ENCODE peak calls at places on chromosome 15, in five cellular contexts. One of them, this sample, is unnamed.

GRCh38 chr15:39213385-39213840 is 367.5 kb upstream of the THBS1 start:
- DNase-seq in H9: peak; percentile 94
- DNase-seq in neuronal stem cell: peak; percentile 88
- DNase-seq in IMR-90: peak; percentile 99
- DNase-seq in H1: peak; percentile 69
- DNase-seq in this sample: peak; percentile 94

GRCh38 chr15:93894438-93894837 is 336.9 kb upstream of the MCTP2 start:
- DNase-seq in H9: no peak
- DNase-seq in neuronal stem cell: no peak
- DNase-seq in IMR-90: no peak
- DNase-seq in H1: no peak
- DNase-seq in this sample: no peak

GRCh38 chr15:35194296-35194695 is 109.2 kb upstream of the NANOGP8 start:
- DNase-seq in H9: no peak
- DNase-seq in neuronal stem cell: no peak
- DNase-seq in IMR-90: peak; percentile 45
- DNase-seq in H1: no peak
- DNase-seq in this sample: no peak

GRCh38 chr15:70559223-70559823 is 204.0 kb downstream of the UACA start:
- DNase-seq in H9: peak; percentile 18
- DNase-seq in neuronal stem cell: no peak
- DNase-seq in IMR-90: peak; percentile 44
- DNase-seq in H1: no peak
- DNase-seq in this sample: peak; percentile 2

GRCh38 chr15:45231864-45232562 is 20.0 kb upstream of the SLC28A2 start:
- DNase-seq in H9: no peak
- DNase-seq in neuronal stem cell: no peak
- DNase-seq in IMR-90: no peak
- DNase-seq in H1: no peak
- DNase-seq in this sample: no peak

GRCh38 chr15:26888761-26889160 is 21.9 kb downstream of the GABRA5 start:
- DNase-seq in H9: no peak
- DNase-seq in neuronal stem cell: no peak
- DNase-seq in IMR-90: no peak
- DNase-seq in H1: no peak
- DNase-seq in this sample: no peak

GRCh38 chr15:96585634-96586386 is 255.3 kb downstream of the NR2F2 start:
- DNase-seq in H9: no peak
- DNase-seq in neuronal stem cell: no peak
- DNase-seq in IMR-90: peak; percentile 6
- DNase-seq in H1: no peak
- DNase-seq in this sample: no peak

GRCh38 chr15:89492111-89492641 is 4.2 kb downstream of the RHCG start:
- DNase-seq in H9: peak; percentile 82
- DNase-seq in neuronal stem cell: no peak
- DNase-seq in IMR-90: no peak
- DNase-seq in H1: peak; percentile 89
- DNase-seq in this sample: no peak

GRCh38 chr15:66955871-66956585 is 109.4 kb upstream of the SMAD3 start:
- DNase-seq in H9: no peak
- DNase-seq in neuronal stem cell: no peak
- DNase-seq in IMR-90: peak; percentile 80
- DNase-seq in H1: no peak
- DNase-seq in this sample: peak; percentile 89

GRCh38 chr15:88127477-88127799 is 129.1 kb downstream of the NTRK3 start:
- DNase-seq in H9: no peak
- DNase-seq in neuronal stem cell: no peak
- DNase-seq in IMR-90: no peak
- DNase-seq in H1: no peak
- DNase-seq in this sample: no peak

GRCh38 chr15:94070341-94071275 is 160.8 kb upstream of the MCTP2 start:
- DNase-seq in H9: peak; percentile 57
- DNase-seq in neuronal stem cell: no peak
- DNase-seq in IMR-90: no peak
- DNase-seq in H1: peak; percentile 44
- DNase-seq in this sample: no peak

GRCh38 chr15:71003314-71003713 is 110.7 kb downstream of the LRRC49 start:
- DNase-seq in H9: no peak
- DNase-seq in neuronal stem cell: no peak
- DNase-seq in IMR-90: peak; percentile 62
- DNase-seq in H1: no peak
- DNase-seq in this sample: no peak

GRCh38 chr15:88835646-88836045 is 32.4 kb downstream of the ACAN start:
- DNase-seq in H9: no peak
- DNase-seq in neuronal stem cell: no peak
- DNase-seq in IMR-90: peak; percentile 29
- DNase-seq in H1: no peak
- DNase-seq in this sample: no peak

GRCh38 chr15:29568840-29569532 is 253.3 kb downstream of the TJP1 start:
- DNase-seq in H9: peak; percentile 55
- DNase-seq in neuronal stem cell: no peak
- DNase-seq in IMR-90: no peak
- DNase-seq in H1: no peak
- DNase-seq in this sample: peak; percentile 28

GRCh38 chr15:30953731-30954378 is 37.6 kb downstream of the MTMR10 start:
- DNase-seq in H9: peak; percentile 34
- DNase-seq in neuronal stem cell: no peak
- DNase-seq in IMR-90: peak; percentile 96
- DNase-seq in H1: no peak
- DNase-seq in this sample: peak; percentile 93

GRCh38 chr15:101496198-101496986 is 6.9 kb upstream of the PCSK6 start:
- DNase-seq in H9: no peak
- DNase-seq in neuronal stem cell: no peak
- DNase-seq in IMR-90: no peak
- DNase-seq in H1: peak; percentile 47
- DNase-seq in this sample: no peak

GRCh38 chr15:45307230-45307924 is 55.3 kb downstream of the SLC28A2 start:
- DNase-seq in H9: no peak
- DNase-seq in neuronal stem cell: no peak
- DNase-seq in IMR-90: peak; percentile 59
- DNase-seq in H1: no peak
- DNase-seq in this sample: no peak

GRCh38 chr15:95988574-95988887 is 342.0 kb upstream of the NR2F2 start:
- DNase-seq in H9: no peak
- DNase-seq in neuronal stem cell: no peak
- DNase-seq in IMR-90: peak; percentile 50
- DNase-seq in H1: no peak
- DNase-seq in this sample: peak; percentile 1

GRCh38 chr15:70597945-70598344 is 165.4 kb downstream of the UACA start:
- DNase-seq in H9: no peak
- DNase-seq in neuronal stem cell: no peak
- DNase-seq in IMR-90: no peak
- DNase-seq in H1: no peak
- DNase-seq in this sample: no peak

GRCh38 chr15:48936666-48937065 is 27.1 kb downstream of the SHC4 start:
- DNase-seq in H9: no peak
- DNase-seq in neuronal stem cell: no peak
- DNase-seq in IMR-90: peak; percentile 87
- DNase-seq in H1: no peak
- DNase-seq in this sample: peak; percentile 40

GRCh38 chr15:90268415-90268814 is 2.9 kb downstream of the NGRN start:
- DNase-seq in H9: no peak
- DNase-seq in neuronal stem cell: no peak
- DNase-seq in IMR-90: no peak
- DNase-seq in H1: no peak
- DNase-seq in this sample: no peak

GRCh38 chr15:40936234-40936708 is 7.1 kb downstream of the DLL4 start:
- DNase-seq in H9: no peak
- DNase-seq in neuronal stem cell: no peak
- DNase-seq in IMR-90: no peak
- DNase-seq in H1: no peak
- DNase-seq in this sample: no peak
- H3K23ac ChIP-seq in H9: no peak overlapping the region
- H3K23ac ChIP-seq in neuronal stem cell: peak overlapping the region; percentile 52
- H3K23ac ChIP-seq in IMR-90: no peak overlapping the region
- H3K23ac ChIP-seq in H1: no peak overlapping the region
- H3K23ac ChIP-seq in this sample: no peak overlapping the region

GRCh38 chr15:37765809-37766208 is 168.6 kb upstream of the TMCO5A start:
- DNase-seq in H9: no peak
- DNase-seq in neuronal stem cell: no peak
- DNase-seq in IMR-90: peak; percentile 32
- DNase-seq in H1: no peak
- DNase-seq in this sample: no peak
- H2AFZ ChIP-seq in H9: no peak overlapping the region
- H2AFZ ChIP-seq in neuronal stem cell: peak overlapping the region; percentile 73
- H2AFZ ChIP-seq in IMR-90: peak overlapping the region; percentile 80
- H2AFZ ChIP-seq in H1: no peak overlapping the region
- H2AFZ ChIP-seq in this sample: no peak overlapping the region

DNA sequence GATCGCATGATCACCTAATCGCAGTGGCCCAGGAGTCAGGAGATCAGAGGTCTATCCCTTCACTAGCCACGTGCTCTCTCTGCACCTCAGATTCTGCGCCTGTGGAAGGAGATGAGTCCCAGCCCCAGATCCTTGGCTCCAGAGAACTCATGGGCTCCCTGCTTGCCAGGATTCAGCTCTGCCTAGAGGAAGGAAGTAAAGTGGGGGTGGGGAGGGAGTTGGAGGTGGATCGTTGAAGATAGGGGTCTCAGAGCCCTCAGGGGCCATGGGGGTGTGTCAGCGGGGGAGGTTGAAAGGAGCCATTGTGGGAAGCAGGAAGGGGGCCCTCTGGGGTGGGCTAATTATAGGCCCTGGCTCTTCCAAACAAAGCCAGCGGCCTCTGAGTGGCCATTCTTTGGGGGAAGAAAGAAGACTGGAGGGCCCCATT is 11.3 kb upstream of the STRA6 start:
- DNase-seq in H9: peak; percentile 63
- DNase-seq in neuronal stem cell: peak; percentile 82
- DNase-seq in IMR-90: no peak
- DNase-seq in H1: no peak
- DNase-seq in this sample: no peak
- H3K4me2 ChIP-seq in H9: no peak overlapping the region
- H3K4me2 ChIP-seq in neuronal stem cell: peak overlapping the region; percentile 30
- H3K4me2 ChIP-seq in IMR-90: no peak overlapping the region
- H3K4me2 ChIP-seq in H1: peak overlapping the region; percentile 18
- H3K4me2 ChIP-seq in this sample: no peak overlapping the region

DNA sequence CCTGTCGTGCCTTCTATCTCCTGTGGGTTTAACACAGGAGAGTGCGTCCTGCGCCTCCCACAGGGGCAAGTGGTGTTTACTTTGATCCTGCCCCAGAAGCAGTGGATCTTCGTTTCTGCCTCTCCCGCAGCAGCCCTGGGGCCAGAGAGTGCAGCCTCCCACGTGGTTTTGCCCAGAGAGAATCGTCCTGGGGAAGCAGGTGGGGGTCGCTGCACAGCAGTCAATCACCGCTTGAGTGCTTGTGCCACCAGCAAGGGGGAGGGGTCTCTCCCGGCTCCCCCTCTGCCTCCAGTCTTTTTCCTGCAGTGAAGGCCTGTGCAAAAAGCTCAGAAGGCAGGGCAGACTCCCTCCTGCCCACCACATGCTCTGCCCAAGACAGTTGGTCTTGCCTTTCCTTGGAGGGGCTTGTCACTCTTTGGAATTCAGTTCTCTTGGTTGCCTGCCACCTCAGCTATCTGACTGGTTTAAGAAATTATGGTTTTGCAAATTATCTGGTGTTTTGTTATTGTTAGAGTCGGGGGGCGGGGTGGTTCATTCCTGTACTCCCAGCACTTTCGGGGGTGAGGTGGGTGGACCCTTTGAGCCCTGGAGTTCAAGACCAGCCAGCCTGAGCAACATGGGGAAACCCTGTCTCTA is 26.9 kb downstream of the STOML1 start:
- DNase-seq in H9: peak; percentile 67
- DNase-seq in neuronal stem cell: no peak
- DNase-seq in IMR-90: no peak
- DNase-seq in H1: no peak
- DNase-seq in this sample: no peak
- H3K23ac ChIP-seq in H9: no peak overlapping the region
- H3K23ac ChIP-seq in neuronal stem cell: no peak overlapping the region
- H3K23ac ChIP-seq in IMR-90: no peak overlapping the region
- H3K23ac ChIP-seq in H1: no peak overlapping the region
- H3K23ac ChIP-seq in this sample: no peak overlapping the region

GRCh38 chr15:98075441-98075840 is 114.9 kb downstream of the ARRDC4 start:
- DNase-seq in H9: no peak
- DNase-seq in neuronal stem cell: no peak
- DNase-seq in IMR-90: no peak
- DNase-seq in H1: no peak
- DNase-seq in this sample: no peak
- H2AFZ ChIP-seq in H9: no peak overlapping the region
- H2AFZ ChIP-seq in neuronal stem cell: no peak overlapping the region
- H2AFZ ChIP-seq in IMR-90: no peak overlapping the region
- H2AFZ ChIP-seq in H1: no peak overlapping the region
- H2AFZ ChIP-seq in this sample: no peak overlapping the region

GRCh38 chr15:63495343-63495742 is 9.1 kb upstream of the USP3 start:
- DNase-seq in H9: no peak
- DNase-seq in neuronal stem cell: no peak
- DNase-seq in IMR-90: no peak
- DNase-seq in H1: no peak
- DNase-seq in this sample: no peak
- H3K4me2 ChIP-seq in H9: no peak overlapping the region
- H3K4me2 ChIP-seq in neuronal stem cell: no peak overlapping the region
- H3K4me2 ChIP-seq in IMR-90: no peak overlapping the region
- H3K4me2 ChIP-seq in H1: peak overlapping the region; percentile 18
- H3K4me2 ChIP-seq in this sample: no peak overlapping the region

GRCh38 chr15:63504247-63504978 is at the start of gene USP3:
- DNase-seq in H9: peak; percentile 94
- DNase-seq in neuronal stem cell: peak; percentile 95
- DNase-seq in IMR-90: peak; percentile 94
- DNase-seq in H1: peak; percentile 98
- DNase-seq in this sample: peak; percentile 92
- H3K23ac ChIP-seq in H9: no peak within 1 kb of the TSS
- H3K23ac ChIP-seq in neuronal stem cell: peak within 1 kb of the TSS; percentile 80
- H3K23ac ChIP-seq in IMR-90: peak within 1 kb of the TSS; percentile 97
- H3K23ac ChIP-seq in H1: no peak within 1 kb of the TSS
- H3K23ac ChIP-seq in this sample: no peak within 1 kb of the TSS